ENCODE peak calls at places on chromosomes 7 and 10, in four cellular contexts. N is heart left ventricle, R is mucosa of descending colon, Z is neuronal stem cell. V is an unnamed sample.
A peak's percentile ranks its signal among the peaks of the same experiment; 100 is the strongest.

GRCh38 chr10:22334414-22335203 is 10.7 kb upstream of the SPAG6 start:
- DNase-seq in N (peak; percentile 33), R (no peak), Z (peak; percentile 57), V (no peak)

GRCh38 chr10:83248232-83248631 is 891.1 kb upstream of the GHITM start:
- DNase-seq in N (no peak), R (no peak), Z (no peak), V (no peak)

GRCh38 chr7:31160956-31161355 is 108.8 kb downstream of the ADCYAP1R1 start:
- DNase-seq in N (no peak), R (no peak), Z (no peak), V (no peak)

GRCh38 chr7:149799397-149800168 is 26.2 kb upstream of the ZNF467 start:
- DNase-seq in N (peak; percentile 52), R (peak; percentile 60), Z (peak; percentile 31), V (peak; percentile 17)

GRCh38 chr7:147903871-147904576 is 686.5 kb upstream of the C7orf33 start:
- DNase-seq in N (no peak), R (no peak), Z (no peak), V (no peak)

GRCh38 chr10:3452683-3453388 is 280.3 kb upstream of the PITRM1 start:
- DNase-seq in N (no peak), R (no peak), Z (no peak), V (no peak)

GRCh38 chr10:132570771-132571564 is 33.4 kb downstream of the INPP5A start:
- DNase-seq in N (no peak), R (peak; percentile 58), Z (no peak), V (peak; percentile 67)

GRCh38 chr10:4771554-4772201 is 54.3 kb upstream of the AKR1E2 start:
- DNase-seq in N (no peak), R (no peak), Z (no peak), V (no peak)

GRCh38 chr10:71697938-71698709 is 21.5 kb downstream of the C10orf105 start:
- DNase-seq in N (no peak), R (no peak), Z (no peak), V (no peak)

GRCh38 chr10:56522166-56522565 is 161.1 kb upstream of the ZWINT start:
- DNase-seq in N (no peak), R (no peak), Z (no peak), V (no peak)

GRCh38 chr10:29174389-29174788 is 114.5 kb upstream of the LYZL1 start:
- DNase-seq in N (no peak), R (no peak), Z (no peak), V (no peak)

GRCh38 chr7:99386584-99387238 is 12.2 kb downstream of the ARPC1B start:
- DNase-seq in N (no peak), R (peak; percentile 41), Z (no peak), V (peak; percentile 26)

GRCh38 chr7:92682324-92682723 is 92.1 kb upstream of the FAM133B start:
- DNase-seq in N (no peak), R (peak; percentile 28), Z (no peak), V (peak; percentile 25)

GRCh38 chr7:92674379-92674778 is 84.2 kb upstream of the FAM133B start:
- DNase-seq in N (no peak), R (no peak), Z (no peak), V (no peak)

GRCh38 chr7:92680458-92680857 is 90.3 kb upstream of the FAM133B start:
- DNase-seq in N (no peak), R (no peak), Z (no peak), V (no peak)

GRCh38 chr7:92681633-92682032 is 91.4 kb upstream of the FAM133B start:
- DNase-seq in N (no peak), R (no peak), Z (no peak), V (no peak)

GRCh38 chr7:92678291-92678920 is 88.2 kb upstream of the FAM133B start:
- DNase-seq in N (no peak), R (no peak), Z (no peak), V (no peak)
- H3K4me3 ChIP-seq in N (no peak overlapping the region), R (no peak overlapping the region), Z (no peak overlapping the region), V (no peak overlapping the region)

DNA sequence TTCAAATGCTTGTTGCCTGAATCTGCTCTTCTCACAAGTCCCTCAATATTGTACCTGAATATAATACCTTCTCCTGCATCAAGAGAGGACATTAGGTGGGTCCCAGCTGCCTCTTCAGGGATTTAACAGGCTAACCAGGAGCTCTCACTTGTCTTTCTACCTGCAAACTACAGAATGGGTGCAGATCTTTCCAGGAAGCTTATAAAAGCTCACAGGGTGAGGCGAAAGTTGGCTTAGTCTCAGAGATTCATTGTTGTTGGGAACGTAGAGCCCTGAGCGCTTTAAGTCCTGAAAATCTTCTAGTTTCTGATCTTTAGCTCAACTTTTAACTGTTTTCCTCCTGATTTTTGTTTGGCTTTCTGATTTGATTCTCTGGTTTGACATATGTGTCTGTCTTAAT is 25.0 kb downstream of the PLAU start:
- DNase-seq in N (no peak), R (no peak), Z (no peak), V (no peak)
- H3K4me3 ChIP-seq in N (no peak overlapping the region), R (no peak overlapping the region), Z (no peak overlapping the region), V (no peak overlapping the region)

GRCh38 chr7:27088002-27088931 is 7.5 kb downstream of the HOXA1 start:
- DNase-seq in N (no peak), R (no peak), Z (peak; percentile 14), V (no peak)
- H3K4me3 ChIP-seq in N (no peak overlapping the region), R (no peak overlapping the region), Z (peak overlapping the region; percentile 47), V (no peak overlapping the region)

GRCh38 chr7:142722289-142722794 is 26.9 kb upstream of the PRSS1 start:
- DNase-seq in N (no peak), R (no peak), Z (no peak), V (no peak)
- H3K4me3 ChIP-seq in N (no peak overlapping the region), R (no peak overlapping the region), Z (no peak overlapping the region), V (no peak overlapping the region)

GRCh38 chr7:73678862-73679261 is 4.4 kb downstream of the DNAJC30 start:
- DNase-seq in N (peak; percentile 69), R (no peak), Z (no peak), V (no peak)

GRCh38 chr7:73682745-73683055 is 553 bp downstream of the DNAJC30 start:
- DNase-seq in N (no peak), R (no peak), Z (no peak), V (no peak)

GRCh38 chr7:73681031-73681430 is 2.2 kb downstream of the DNAJC30 start:
- DNase-seq in N (no peak), R (no peak), Z (no peak), V (no peak)

GRCh38 chr7:73679709-73680108 is 3.5 kb downstream of the DNAJC30 start:
- DNase-seq in N (no peak), R (no peak), Z (no peak), V (no peak)

DNA sequence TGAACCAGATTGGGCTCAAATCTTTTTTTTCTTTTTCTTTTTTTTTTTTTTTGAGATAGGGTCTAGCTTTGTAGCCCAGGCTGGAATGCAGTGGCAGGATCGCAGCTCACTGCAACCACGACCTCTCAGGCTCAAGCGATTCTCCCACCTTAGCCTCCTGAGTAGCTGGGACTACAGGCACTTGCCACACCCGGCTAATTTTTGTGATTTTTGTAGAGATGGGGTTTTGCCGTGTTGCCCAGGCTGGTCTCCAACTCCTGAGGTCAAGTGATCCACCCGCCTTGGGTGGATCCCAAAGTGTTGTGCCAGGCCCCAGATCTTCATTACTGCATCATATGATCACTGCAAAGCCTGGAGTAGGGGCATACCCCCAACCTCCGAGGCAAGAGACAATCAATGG is 2.8 kb downstream of the DNAJC30 start:
- DNase-seq in N (no peak), R (no peak), Z (no peak), V (no peak)
- H3K4me3 ChIP-seq in N (no peak overlapping the region), R (no peak overlapping the region), Z (no peak overlapping the region), V (no peak overlapping the region)

GRCh38 chr10:28125701-28126100 is 126.8 kb upstream of the ODAD2 start:
- DNase-seq in N (no peak), R (no peak), Z (no peak), V (no peak)

GRCh38 chr10:28120795-28121194 is 121.9 kb upstream of the ODAD2 start:
- DNase-seq in N (no peak), R (no peak), Z (no peak), V (no peak)

GRCh38 chr10:28118985-28119628 is 120.2 kb upstream of the ODAD2 start:
- DNase-seq in N (no peak), R (no peak), Z (no peak), V (no peak)

DNA sequence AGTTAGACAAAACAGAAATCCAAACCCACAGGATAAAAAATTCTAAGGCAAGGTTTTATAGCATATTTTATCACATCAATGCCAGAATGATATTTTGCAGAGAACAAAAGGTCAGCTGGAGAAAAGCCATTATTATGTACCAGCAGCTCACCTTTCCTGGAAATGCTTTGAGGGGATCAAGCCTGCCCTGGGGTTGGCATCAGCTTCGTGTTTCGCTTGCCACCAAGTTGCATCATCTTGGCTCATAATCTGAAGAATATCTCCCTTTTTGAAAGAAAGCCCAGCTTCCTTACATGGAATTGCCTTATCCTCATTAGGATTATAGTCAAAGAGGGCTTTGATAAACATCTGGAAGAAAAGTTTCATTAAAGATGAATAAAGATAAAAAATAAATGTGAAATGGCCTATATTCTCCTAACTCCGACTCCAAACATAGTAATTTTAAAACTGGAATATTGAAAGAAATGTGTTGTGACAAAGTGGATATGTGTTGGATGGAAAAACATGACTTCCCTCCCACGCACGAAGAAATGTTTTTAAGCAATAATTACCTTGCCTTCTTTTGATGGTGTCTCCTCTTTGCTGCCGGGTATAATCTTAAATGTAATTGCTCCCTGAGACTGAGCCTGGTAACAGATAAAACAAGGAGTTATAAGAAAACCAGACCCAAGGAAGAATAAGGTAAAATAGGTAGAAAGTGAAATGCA is 121.3 kb upstream of the ODAD2 start:
- DNase-seq in N (no peak), R (no peak), Z (no peak), V (no peak)
- H3K4me3 ChIP-seq in N (no peak overlapping the region), R (no peak overlapping the region), Z (no peak overlapping the region), V (no peak overlapping the region)

DNA sequence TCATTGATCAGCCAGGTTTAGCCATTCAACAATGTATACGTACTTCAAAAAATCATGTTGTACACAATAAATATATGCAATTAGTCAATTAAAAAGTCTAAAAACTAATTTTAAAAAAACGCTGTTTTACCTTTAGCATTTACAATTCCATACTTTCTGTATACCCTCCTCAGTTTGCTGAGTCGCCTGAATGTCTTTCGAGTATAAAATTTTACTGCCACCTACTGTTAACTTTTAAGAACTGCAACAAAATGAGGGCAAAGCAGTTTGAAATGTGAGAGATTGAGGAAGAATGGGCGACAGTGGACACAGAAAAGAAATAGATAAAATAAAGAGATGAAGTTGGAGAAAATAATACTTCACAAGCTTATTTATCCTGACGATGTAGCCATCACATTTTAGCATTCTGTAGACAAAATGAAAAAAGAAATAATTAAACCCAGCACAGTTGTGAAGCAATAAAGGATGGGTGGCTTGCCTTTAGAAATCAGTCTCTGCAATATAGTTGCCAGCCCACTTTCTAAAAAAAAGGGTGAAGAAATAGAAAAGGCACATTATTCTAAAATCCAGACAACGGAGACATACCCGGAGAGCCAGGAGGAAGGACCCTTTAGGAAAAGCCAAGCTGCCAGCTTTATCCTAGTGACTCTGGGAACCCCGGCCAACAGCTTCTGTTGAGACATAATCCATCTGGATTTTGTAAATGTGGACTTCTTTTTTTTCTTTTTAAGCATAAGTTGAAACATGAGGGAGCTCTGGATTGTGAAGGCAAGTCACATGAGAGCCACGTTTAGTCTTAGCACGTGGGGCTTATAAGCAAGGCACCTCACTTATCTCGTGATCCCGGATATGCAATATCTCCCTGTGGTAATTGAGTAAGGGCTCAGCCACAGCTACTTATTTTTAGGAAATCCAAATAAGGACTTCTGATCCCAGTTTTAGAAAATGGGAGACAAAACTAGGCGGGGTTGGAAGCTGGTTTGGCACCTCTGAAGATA is 110.9 kb upstream of the PTN start:
- DNase-seq in N (peak; percentile 55), R (peak; percentile 11), Z (peak; percentile 48), V (peak; percentile 25)
- H3K4me3 ChIP-seq in N (no peak overlapping the region), R (no peak overlapping the region), Z (no peak overlapping the region), V (no peak overlapping the region)

GRCh38 chr7:98211676-98212531 is 665 bp downstream of the BHLHA15 start:
- DNase-seq in N (no peak), R (no peak), Z (no peak), V (no peak)
- H3K4me3 ChIP-seq in N (no peak overlapping the region), R (no peak overlapping the region), Z (peak overlapping the region; percentile 62), V (peak overlapping the region; percentile 8)

V was measured in small intestine.